ENCODE peak calls at places on chromosome 1, in eight cellular contexts. A is glutamatergic neuron, B is endothelial cell, D is body of pancreas, Q is foreskin fibroblast, P is choroid plexus epithelial cell, H is heart right ventricle, O is sigmoid colon. W is an unnamed sample.

GRCh38 chr1:56903778-56904177 is 49.2 kb downstream of the C8A start:
- DNase-seq in A (no peak), B (no peak), D (no peak), Q (no peak), P (no peak), H (no peak), O (no peak), W (no peak)

GRCh38 chr1:41578712-41579335 is 94.3 kb upstream of the EDN2 start:
- DNase-seq in A (no peak), B (no peak), D (no peak), Q (no peak), P (peak), H (no peak), O (no peak), W (peak)

GRCh38 chr1:12549460-12550349 is 68.3 kb downstream of the DHRS3 start:
- DNase-seq in A (no peak), B (no peak), D (peak), Q (peak), P (peak), H (peak), O (peak), W (peak)

GRCh38 chr1:41917835-41918449 is 780 bp downstream of the HIVEP3 start:
- DNase-seq in A (peak), B (peak), D (peak), Q (peak), P (no peak), H (no peak), O (no peak), W (peak)

GRCh38 chr1:12594966-12595838 is 22.8 kb downstream of the DHRS3 start:
- DNase-seq in A (peak), B (peak), D (peak), Q (peak), P (peak), H (peak), O (peak), W (peak)

GRCh38 chr1:43622901-43623780 is 26.8 kb upstream of the KDM4A start:
- DNase-seq in A (no peak), B (no peak), D (no peak), Q (no peak), P (no peak), H (no peak), O (no peak), W (no peak)

GRCh38 chr1:179052776-179053175 is 27.1 kb downstream of the FAM20B start:
- DNase-seq in A (no peak), B (no peak), D (no peak), Q (no peak), P (no peak), H (no peak), O (no peak), W (no peak)

GRCh38 chr1:221724931-221725605 is 16.8 kb downstream of the DUSP10 start:
- DNase-seq in A (no peak), B (no peak), D (no peak), Q (peak), P (peak), H (no peak), O (no peak), W (no peak)

GRCh38 chr1:215865060-215865459 is 298.0 kb downstream of the KCTD3 start:
- DNase-seq in A (no peak), B (no peak), D (no peak), Q (no peak), P (no peak), H (no peak), O (no peak), W (no peak)

GRCh38 chr1:215860833-215861232 is 293.7 kb downstream of the KCTD3 start:
- DNase-seq in A (no peak), B (no peak), D (no peak), Q (no peak), P (no peak), H (no peak), O (no peak), W (no peak)

DNA sequence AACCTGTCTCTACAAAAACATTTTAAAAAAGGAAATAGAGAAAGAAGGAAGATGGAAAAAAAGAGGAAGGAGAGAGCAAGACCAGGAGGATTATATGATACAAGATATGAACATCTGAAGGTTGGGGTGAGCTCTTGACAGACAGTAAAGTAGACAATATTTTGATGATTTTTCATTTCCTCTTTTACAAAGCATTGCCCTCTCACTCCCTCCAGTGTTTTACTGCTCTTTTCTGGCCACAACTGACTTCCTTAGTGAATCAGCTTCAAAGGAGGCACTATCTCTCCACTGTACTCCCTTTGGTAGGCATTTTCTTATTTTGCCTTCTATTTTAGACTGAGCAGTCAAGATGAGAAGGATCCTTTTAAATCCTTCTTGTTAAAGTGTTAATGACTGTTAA is 296.7 kb downstream of the KCTD3 start:
- DNase-seq in A (no peak), B (no peak), D (no peak), Q (no peak), P (no peak), H (no peak), O (no peak), W (no peak)
- TF ChIP-seq CTCF in A (no peak), B (no peak), D (no peak), Q (no peak), P (no peak), H (no peak), O (no peak), W (no peak)

GRCh38 chr1:20555025-20555757 is 2.8 kb downstream of the FAM43B start:
- DNase-seq in A (no peak), B (no peak), D (no peak), Q (no peak), P (no peak), H (peak), O (peak), W (no peak)

GRCh38 chr1:20555758-20556120 is 3.4 kb downstream of the FAM43B start:
- DNase-seq in A (no peak), B (no peak), D (no peak), Q (no peak), P (no peak), H (no peak), O (no peak), W (no peak)

GRCh38 chr1:20551161-20551560 is 1.2 kb upstream of the FAM43B start:
- DNase-seq in A (no peak), B (no peak), D (no peak), Q (no peak), P (no peak), H (peak), O (no peak), W (no peak)

GRCh38 chr1:20551945-20552727 is at the start of gene FAM43B:
- DNase-seq in A (peak), B (peak), D (peak), Q (no peak), P (peak), H (peak), O (peak), W (no peak)

GRCh38 chr1:20552728-20553571 is 577 bp downstream of the FAM43B start:
- DNase-seq in A (peak), B (peak), D (no peak), Q (peak), P (peak), H (no peak), O (no peak), W (no peak)
- TF ChIP-seq CTCF in A (no peak), B (no peak), D (no peak), Q (no peak), P (no peak), H (no peak), O (no peak), W (no peak)

GRCh38 chr1:45913183-45913924 is 109.9 kb downstream of the MAST2 start:
- DNase-seq in A (no peak), B (no peak), D (no peak), Q (peak), P (peak), H (peak), O (peak), W (no peak)
- TF ChIP-seq CTCF in A (no peak), B (no peak), D (no peak), Q (no peak), P (peak), H (no peak), O (no peak), W (no peak)

DNA sequence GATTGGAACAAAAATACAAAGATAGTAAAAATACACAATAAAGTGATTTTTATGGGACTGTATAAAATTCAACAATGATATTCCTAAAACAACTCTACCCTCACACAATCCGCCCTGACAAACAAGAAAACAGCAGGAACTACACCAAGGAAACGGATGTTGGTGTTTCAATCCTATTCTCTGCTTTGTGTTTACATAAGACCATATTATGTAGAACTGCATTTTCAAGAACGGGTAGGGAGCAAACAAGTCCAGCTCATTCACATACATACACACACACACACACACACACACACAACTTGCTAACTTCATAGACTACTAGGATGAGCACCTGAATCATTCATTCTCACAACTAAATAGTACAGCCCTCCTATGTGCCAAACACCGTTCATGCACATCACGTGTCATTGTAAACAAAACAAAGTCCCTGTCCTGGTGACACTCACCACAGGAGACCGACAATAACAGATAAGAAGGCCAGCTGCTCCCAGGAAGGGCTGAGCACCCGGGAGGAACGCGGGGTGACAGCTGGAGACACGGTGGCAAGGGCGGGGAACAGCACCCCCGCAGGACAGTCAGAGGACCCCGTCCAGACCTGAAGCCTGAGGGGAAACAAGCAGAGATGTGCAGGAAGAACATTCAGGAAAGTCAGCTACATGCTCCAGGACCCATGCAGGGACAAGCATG is 43.0 kb downstream of the NPHP4 start:
- DNase-seq in A (no peak), B (no peak), D (no peak), Q (no peak), P (peak), H (no peak), O (no peak), W (no peak)
- TF ChIP-seq CTCF in A (no peak), B (no peak), D (no peak), Q (no peak), P (peak), H (no peak), O (no peak), W (no peak)

DNA sequence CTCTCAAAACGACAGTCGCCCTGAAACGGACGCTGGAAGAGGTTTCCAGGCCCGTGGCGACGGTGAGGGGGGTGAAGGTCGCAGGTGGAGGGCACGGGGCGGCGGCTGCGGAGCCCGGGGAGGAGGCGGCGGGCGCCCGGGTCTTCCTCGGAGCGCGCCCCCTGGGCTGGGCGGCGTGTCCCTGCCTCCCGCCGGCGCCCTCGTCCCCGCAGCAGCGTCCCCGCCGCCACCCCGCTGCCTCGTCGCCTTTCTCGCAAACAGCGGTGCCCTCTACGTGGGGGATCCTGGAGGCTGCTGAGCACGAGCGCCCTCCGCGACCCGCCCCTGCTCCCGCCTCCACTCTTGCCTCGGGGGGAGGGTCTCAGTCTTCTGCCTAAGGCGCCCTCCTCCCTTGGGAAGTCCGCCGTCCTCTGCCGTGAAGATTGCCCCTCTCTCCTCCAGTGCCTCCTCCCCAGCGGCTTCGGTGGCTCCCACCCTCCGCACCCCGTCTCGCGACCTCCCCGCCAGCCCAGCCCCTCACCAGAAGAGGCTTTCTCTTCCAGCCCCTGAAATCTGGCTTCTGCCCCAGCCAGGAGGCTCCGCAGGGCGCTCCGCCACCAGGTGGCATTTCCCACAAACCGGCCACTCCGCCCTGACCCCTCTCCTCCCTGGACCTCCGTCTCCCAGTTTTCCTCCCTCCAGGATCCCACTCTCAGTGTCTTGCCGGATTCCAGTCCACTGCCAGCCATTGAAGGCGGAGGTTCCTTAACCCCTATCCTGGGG is 227.4 kb downstream of the SDCCAG8 start:
- DNase-seq in A (peak), B (peak), D (no peak), Q (no peak), P (no peak), H (no peak), O (peak), W (no peak)
- TF ChIP-seq CTCF in A (no peak), B (no peak), D (no peak), Q (no peak), P (peak), H (peak), O (peak), W (no peak)

GRCh38 chr1:53992085-53992874 is 25.7 kb downstream of the LDLRAD1 start:
- DNase-seq in A (no peak), B (no peak), D (no peak), Q (no peak), P (peak), H (no peak), O (no peak), W (no peak)
- TF ChIP-seq CTCF in A (no peak), B (no peak), D (no peak), Q (no peak), P (peak), H (peak), O (no peak), W (no peak)

DNA sequence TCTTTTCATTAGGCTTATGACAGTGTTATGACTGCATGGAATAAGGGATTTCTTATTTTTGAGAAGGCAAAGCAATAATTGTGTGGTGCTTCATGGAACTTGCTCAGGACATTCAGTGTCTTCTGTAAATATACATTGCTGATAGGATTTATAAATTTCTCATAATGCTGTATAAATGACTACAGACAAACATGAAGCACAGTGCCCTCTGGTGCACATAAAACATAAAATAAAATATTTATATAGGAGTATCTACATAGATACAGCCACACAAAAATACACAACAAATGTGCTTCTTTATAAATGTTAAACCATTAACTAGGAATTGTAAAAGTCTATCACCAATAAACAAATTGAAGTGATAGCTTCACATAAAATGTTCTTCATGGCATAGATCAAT is 24.1 kb downstream of the BRINP3 start:
- DNase-seq in A (no peak), B (no peak), D (no peak), Q (no peak), P (peak), H (no peak), O (no peak), W (no peak)
- TF ChIP-seq CTCF in A (no peak), B (no peak), D (no peak), Q (no peak), P (no peak), H (no peak), O (no peak), W (no peak)

GRCh38 chr1:155086856-155087535 is 8.4 kb downstream of the EFNA3 start:
- DNase-seq in A (no peak), B (no peak), D (no peak), Q (no peak), P (no peak), H (no peak), O (peak), W (no peak)
- TF ChIP-seq CTCF in A (no peak), B (no peak), D (no peak), Q (no peak), P (peak), H (no peak), O (no peak), W (no peak)

DNA sequence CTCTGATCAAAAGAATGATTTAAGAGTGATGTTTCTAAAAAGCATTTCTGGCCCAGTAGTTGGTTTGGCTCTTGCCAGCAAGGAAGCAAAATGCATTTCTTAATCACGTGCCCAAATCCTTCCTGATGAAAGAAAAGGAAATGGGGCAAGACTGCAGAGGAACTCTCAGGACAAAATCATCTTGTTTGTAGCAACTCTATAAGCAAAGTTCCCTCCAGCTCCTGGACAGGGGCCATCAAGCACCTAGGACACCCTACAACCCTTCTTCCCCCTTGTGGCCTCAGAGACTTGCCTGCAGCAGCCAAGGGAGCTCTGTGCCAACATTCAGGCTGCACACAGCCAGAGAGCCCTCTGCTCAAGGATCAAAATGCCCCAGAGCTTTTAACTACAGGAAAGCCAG is 105.1 kb downstream of the KIAA0319L start:
- DNase-seq in A (no peak), B (no peak), D (peak), Q (peak), P (peak), H (peak), O (peak), W (no peak)
- TF ChIP-seq CTCF in A (no peak), B (peak), D (peak), Q (peak), P (peak), H (peak), O (peak), W (no peak)

DNA sequence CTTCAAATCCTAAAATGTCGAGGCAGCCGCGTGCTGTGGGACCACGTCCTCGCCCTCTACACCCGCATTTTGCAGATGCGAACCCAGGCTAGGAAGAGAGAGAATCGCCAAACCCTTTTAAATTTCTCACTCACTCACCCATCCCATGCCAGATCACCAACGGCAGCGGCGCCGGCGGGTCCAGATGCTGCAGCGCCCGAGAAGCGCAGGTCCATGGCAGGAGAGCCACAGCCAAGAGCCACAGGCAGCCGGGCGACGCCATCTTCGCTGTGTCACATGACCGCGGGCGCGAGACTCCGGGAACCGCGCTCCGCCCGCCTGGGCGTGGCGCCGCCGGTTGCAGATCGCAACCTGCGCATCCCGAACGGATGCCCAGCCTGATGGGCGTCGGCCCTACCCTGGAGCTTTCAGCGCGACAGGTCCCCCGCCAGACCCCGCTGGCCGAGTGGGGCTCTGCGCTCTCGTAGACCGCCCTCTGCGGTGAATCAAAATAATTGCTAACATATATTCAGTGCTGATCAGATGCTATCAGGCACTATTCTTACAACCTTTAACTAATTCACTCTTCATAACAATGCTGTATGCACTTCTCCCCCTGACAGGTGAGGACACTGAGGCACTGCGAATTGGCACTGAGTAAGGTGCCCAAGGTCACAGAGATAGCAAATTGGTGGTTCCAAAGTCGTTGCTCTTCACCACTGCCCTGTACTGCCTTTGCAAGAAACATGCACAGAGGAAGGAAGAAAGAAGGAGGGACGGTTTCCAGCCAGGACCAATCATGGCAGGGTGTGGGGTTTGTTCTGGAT is at the start of gene PPT1:
- DNase-seq in A (peak), B (peak), D (peak), Q (peak), P (peak), H (peak), O (peak), W (peak)
- TF ChIP-seq CTCF in A (no peak), B (no peak), D (peak), Q (peak), P (peak), H (no peak), O (no peak), W (peak)

W was measured in Calu3.